ENCODE peak calls at places on chromosomes 11 and 22, in seven cellular contexts. One of them, this sample, is unnamed.

GRCh38 chr11:118519549-118519948 is 7.7 kb upstream of the TTC36 start:
- DNase-seq in heart right ventricle: no peak
- DNase-seq in ascending aorta: no peak
- DNase-seq in HCT116: no peak
- DNase-seq in right lobe of liver: peak
- DNase-seq in heart left ventricle: no peak
- DNase-seq in CD8-positive, alpha-beta T cell: no peak
- DNase-seq in this sample: no peak

GRCh38 chr22:27206001-27206746 is 548.8 kb downstream of the MIAT start:
- DNase-seq in heart right ventricle: no peak
- DNase-seq in ascending aorta: no peak
- DNase-seq in HCT116: no peak
- DNase-seq in right lobe of liver: no peak
- DNase-seq in heart left ventricle: no peak
- DNase-seq in CD8-positive, alpha-beta T cell: no peak
- DNase-seq in this sample: no peak

GRCh38 chr22:33024626-33025025 is 33.6 kb downstream of the SYN3 start:
- DNase-seq in heart right ventricle: no peak
- DNase-seq in ascending aorta: no peak
- DNase-seq in HCT116: no peak
- DNase-seq in right lobe of liver: no peak
- DNase-seq in heart left ventricle: no peak
- DNase-seq in CD8-positive, alpha-beta T cell: no peak
- DNase-seq in this sample: no peak

GRCh38 chr11:6745465-6746015 is 26.2 kb downstream of the OR2AG2 start:
- DNase-seq in heart right ventricle: no peak
- DNase-seq in ascending aorta: no peak
- DNase-seq in HCT116: no peak
- DNase-seq in right lobe of liver: no peak
- DNase-seq in heart left ventricle: no peak
- DNase-seq in CD8-positive, alpha-beta T cell: no peak
- DNase-seq in this sample: no peak

GRCh38 chr11:43842021-43842420 is 38.6 kb upstream of the ALKBH3 start:
- DNase-seq in heart right ventricle: no peak
- DNase-seq in ascending aorta: no peak
- DNase-seq in HCT116: no peak
- DNase-seq in right lobe of liver: no peak
- DNase-seq in heart left ventricle: no peak
- DNase-seq in CD8-positive, alpha-beta T cell: no peak
- DNase-seq in this sample: no peak

GRCh38 chr11:371716-372590 is 2.7 kb downstream of the B4GALNT4 start:
- DNase-seq in heart right ventricle: no peak
- DNase-seq in ascending aorta: no peak
- DNase-seq in HCT116: no peak
- DNase-seq in right lobe of liver: no peak
- DNase-seq in heart left ventricle: no peak
- DNase-seq in CD8-positive, alpha-beta T cell: no peak
- DNase-seq in this sample: no peak

GRCh38 chr11:90774727-90775572 is 552.1 kb upstream of the CHORDC1 start:
- DNase-seq in heart right ventricle: no peak
- DNase-seq in ascending aorta: no peak
- DNase-seq in HCT116: no peak
- DNase-seq in right lobe of liver: no peak
- DNase-seq in heart left ventricle: no peak
- DNase-seq in CD8-positive, alpha-beta T cell: no peak
- DNase-seq in this sample: no peak

GRCh38 chr11:58506935-58507334 is 970 bp downstream of the OR5B21 start:
- DNase-seq in heart right ventricle: no peak
- DNase-seq in ascending aorta: no peak
- DNase-seq in HCT116: no peak
- DNase-seq in right lobe of liver: no peak
- DNase-seq in heart left ventricle: no peak
- DNase-seq in CD8-positive, alpha-beta T cell: no peak
- DNase-seq in this sample: no peak

GRCh38 chr22:29635734-29636357 is 32.4 kb downstream of the NF2 start:
- DNase-seq in heart right ventricle: no peak
- DNase-seq in ascending aorta: no peak
- DNase-seq in HCT116: peak
- DNase-seq in right lobe of liver: no peak
- DNase-seq in heart left ventricle: no peak
- DNase-seq in CD8-positive, alpha-beta T cell: no peak
- DNase-seq in this sample: peak

GRCh38 chr11:27347949-27348879 is 14.8 kb downstream of the CCDC34 start:
- DNase-seq in heart right ventricle: no peak
- DNase-seq in ascending aorta: no peak
- DNase-seq in HCT116: no peak
- DNase-seq in right lobe of liver: no peak
- DNase-seq in heart left ventricle: no peak
- DNase-seq in CD8-positive, alpha-beta T cell: no peak
- DNase-seq in this sample: no peak

GRCh38 chr11:22192289-22192641 is 620 bp upstream of the ANO5 start:
- DNase-seq in heart right ventricle: no peak
- DNase-seq in ascending aorta: no peak
- DNase-seq in HCT116: no peak
- DNase-seq in right lobe of liver: peak
- DNase-seq in heart left ventricle: peak
- DNase-seq in CD8-positive, alpha-beta T cell: no peak
- DNase-seq in this sample: no peak

GRCh38 chr22:21685164-21685513 is 19.3 kb downstream of the PPIL2 start:
- DNase-seq in heart right ventricle: no peak
- DNase-seq in ascending aorta: no peak
- DNase-seq in HCT116: no peak
- DNase-seq in right lobe of liver: no peak
- DNase-seq in heart left ventricle: no peak
- DNase-seq in CD8-positive, alpha-beta T cell: no peak
- DNase-seq in this sample: no peak

GRCh38 chr22:38203855-38204497 is 2.2 kb downstream of the MAFF start:
- DNase-seq in heart right ventricle: no peak
- DNase-seq in ascending aorta: no peak
- DNase-seq in HCT116: no peak
- DNase-seq in right lobe of liver: no peak
- DNase-seq in heart left ventricle: no peak
- DNase-seq in CD8-positive, alpha-beta T cell: no peak
- DNase-seq in this sample: no peak

GRCh38 chr11:11975201-11976092 is 33.0 kb downstream of the DKK3 start:
- DNase-seq in heart right ventricle: no peak
- DNase-seq in ascending aorta: no peak
- DNase-seq in HCT116: no peak
- DNase-seq in right lobe of liver: peak
- DNase-seq in heart left ventricle: no peak
- DNase-seq in CD8-positive, alpha-beta T cell: no peak
- DNase-seq in this sample: no peak

GRCh38 chr11:98227266-98227665 is 793.5 kb upstream of the CNTN5 start:
- DNase-seq in heart right ventricle: no peak
- DNase-seq in ascending aorta: no peak
- DNase-seq in HCT116: no peak
- DNase-seq in right lobe of liver: no peak
- DNase-seq in heart left ventricle: no peak
- DNase-seq in CD8-positive, alpha-beta T cell: no peak
- DNase-seq in this sample: no peak

GRCh38 chr22:49325531-49326395 is 501.9 kb downstream of the BRD1 start:
- DNase-seq in heart right ventricle: no peak
- DNase-seq in ascending aorta: no peak
- DNase-seq in HCT116: no peak
- DNase-seq in right lobe of liver: peak
- DNase-seq in heart left ventricle: no peak
- DNase-seq in CD8-positive, alpha-beta T cell: no peak
- DNase-seq in this sample: no peak

GRCh38 chr11:15313862-15314261 is 199.1 kb downstream of the INSC start:
- DNase-seq in heart right ventricle: no peak
- DNase-seq in ascending aorta: no peak
- DNase-seq in HCT116: no peak
- DNase-seq in right lobe of liver: no peak
- DNase-seq in heart left ventricle: no peak
- DNase-seq in CD8-positive, alpha-beta T cell: no peak
- DNase-seq in this sample: no peak

GRCh38 chr11:102868359-102868758 is 6.4 kb downstream of the MMP12 start:
- DNase-seq in heart right ventricle: no peak
- DNase-seq in ascending aorta: no peak
- DNase-seq in HCT116: no peak
- DNase-seq in right lobe of liver: no peak
- DNase-seq in heart left ventricle: no peak
- DNase-seq in CD8-positive, alpha-beta T cell: no peak
- DNase-seq in this sample: peak

GRCh38 chr11:102172127-102172848 is 62.0 kb downstream of the YAP1 start:
- DNase-seq in heart right ventricle: no peak
- DNase-seq in ascending aorta: no peak
- DNase-seq in HCT116: no peak
- DNase-seq in right lobe of liver: no peak
- DNase-seq in heart left ventricle: no peak
- DNase-seq in CD8-positive, alpha-beta T cell: no peak
- DNase-seq in this sample: no peak

GRCh38 chr11:46267930-46268329 is 9.5 kb upstream of the CREB3L1 start:
- DNase-seq in heart right ventricle: no peak
- DNase-seq in ascending aorta: no peak
- DNase-seq in HCT116: no peak
- DNase-seq in right lobe of liver: no peak
- DNase-seq in heart left ventricle: no peak
- DNase-seq in CD8-positive, alpha-beta T cell: no peak
- DNase-seq in this sample: no peak

DNA sequence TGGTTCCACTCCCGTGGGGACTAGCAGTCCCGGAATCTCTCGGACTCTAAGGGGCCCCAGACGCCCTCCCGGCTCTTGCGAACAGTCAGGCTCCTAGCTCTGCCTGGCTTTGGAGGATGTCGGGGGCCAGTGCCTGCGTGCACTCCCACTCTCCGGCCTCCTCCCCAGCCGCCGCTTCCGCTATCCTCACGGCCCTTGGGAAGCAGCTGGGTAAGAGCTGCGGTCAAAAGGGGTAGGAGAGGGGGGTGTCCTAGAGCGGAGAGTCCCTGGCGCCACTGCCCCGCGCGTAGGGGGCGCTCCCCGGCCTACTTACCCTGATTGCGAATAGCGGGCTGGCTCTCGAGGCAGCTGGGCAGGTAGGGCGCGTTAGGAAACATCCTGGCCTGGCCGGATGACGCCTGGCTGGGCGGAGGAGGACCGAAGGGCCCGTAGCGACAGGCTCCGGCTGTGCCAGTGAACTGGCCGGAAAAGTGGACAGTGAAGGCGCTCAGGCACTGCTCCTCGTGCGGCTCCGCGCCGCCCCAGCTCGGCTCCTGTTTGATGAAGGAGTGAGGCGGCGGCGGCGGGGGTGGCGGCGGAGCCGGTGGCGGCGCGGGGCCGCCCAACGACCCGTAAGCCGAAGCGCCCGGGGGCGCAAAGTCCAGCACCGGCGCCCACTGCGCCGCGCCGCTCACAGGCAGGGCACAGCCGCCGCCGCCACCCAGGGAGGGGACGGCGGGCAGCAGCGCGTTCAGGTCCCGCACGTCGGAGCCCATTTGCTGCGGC is 770 bp downstream of the WT1 start:
- DNase-seq in heart right ventricle: peak
- DNase-seq in ascending aorta: no peak
- DNase-seq in HCT116: no peak
- DNase-seq in right lobe of liver: no peak
- DNase-seq in heart left ventricle: peak
- DNase-seq in CD8-positive, alpha-beta T cell: no peak
- DNase-seq in this sample: no peak
- TF ChIP-seq CTCF in heart right ventricle: peak
- TF ChIP-seq CTCF in ascending aorta: no peak
- TF ChIP-seq CTCF in HCT116: no peak
- TF ChIP-seq CTCF in right lobe of liver: no peak
- TF ChIP-seq CTCF in heart left ventricle: no peak
- TF ChIP-seq CTCF in CD8-positive, alpha-beta T cell: no peak
- TF ChIP-seq CTCF in this sample: no peak

GRCh38 chr11:35084817-35085424 is 54.0 kb upstream of the CD44 start:
- DNase-seq in heart right ventricle: no peak
- DNase-seq in ascending aorta: no peak
- DNase-seq in HCT116: no peak
- DNase-seq in right lobe of liver: no peak
- DNase-seq in heart left ventricle: no peak
- DNase-seq in CD8-positive, alpha-beta T cell: no peak
- DNase-seq in this sample: no peak
- H3K27ac ChIP-seq in heart right ventricle: no peak
- H3K27ac ChIP-seq in ascending aorta: peak
- H3K27ac ChIP-seq in HCT116: peak
- H3K27ac ChIP-seq in right lobe of liver: no peak
- H3K27ac ChIP-seq in heart left ventricle: no peak
- H3K27ac ChIP-seq in CD8-positive, alpha-beta T cell: no peak
- H3K27ac ChIP-seq in this sample: peak

GRCh38 chr11:73334244-73335203 is 26.4 kb downstream of the ARHGEF17 start:
- DNase-seq in heart right ventricle: peak
- DNase-seq in ascending aorta: peak
- DNase-seq in HCT116: peak
- DNase-seq in right lobe of liver: peak
- DNase-seq in heart left ventricle: peak
- DNase-seq in CD8-positive, alpha-beta T cell: no peak
- DNase-seq in this sample: peak
- TF ChIP-seq CTCF in heart right ventricle: no peak
- TF ChIP-seq CTCF in ascending aorta: peak
- TF ChIP-seq CTCF in HCT116: no peak
- TF ChIP-seq CTCF in right lobe of liver: no peak
- TF ChIP-seq CTCF in heart left ventricle: no peak
- TF ChIP-seq CTCF in CD8-positive, alpha-beta T cell: no peak
- TF ChIP-seq CTCF in this sample: no peak

GRCh38 chr11:110711776-110712642 is at the start of gene ARHGAP20:
- DNase-seq in heart right ventricle: peak
- DNase-seq in ascending aorta: no peak
- DNase-seq in HCT116: no peak
- DNase-seq in right lobe of liver: peak
- DNase-seq in heart left ventricle: peak
- DNase-seq in CD8-positive, alpha-beta T cell: peak
- DNase-seq in this sample: peak
- H3K27ac ChIP-seq in heart right ventricle: peak
- H3K27ac ChIP-seq in ascending aorta: peak
- H3K27ac ChIP-seq in HCT116: no peak
- H3K27ac ChIP-seq in right lobe of liver: peak
- H3K27ac ChIP-seq in heart left ventricle: no peak
- H3K27ac ChIP-seq in CD8-positive, alpha-beta T cell: no peak
- H3K27ac ChIP-seq in this sample: no peak

GRCh38 chr11:76552987-76553386 is 108.2 kb downstream of the EMSY start:
- DNase-seq in heart right ventricle: no peak
- DNase-seq in ascending aorta: no peak
- DNase-seq in HCT116: no peak
- DNase-seq in right lobe of liver: no peak
- DNase-seq in heart left ventricle: no peak
- DNase-seq in CD8-positive, alpha-beta T cell: no peak
- DNase-seq in this sample: no peak

GRCh38 chr11:76550781-76551180 is 106.0 kb downstream of the EMSY start:
- DNase-seq in heart right ventricle: no peak
- DNase-seq in ascending aorta: no peak
- DNase-seq in HCT116: no peak
- DNase-seq in right lobe of liver: no peak
- DNase-seq in heart left ventricle: no peak
- DNase-seq in CD8-positive, alpha-beta T cell: no peak
- DNase-seq in this sample: no peak

GRCh38 chr11:76553554-76554476 is 109.0 kb downstream of the EMSY start:
- DNase-seq in heart right ventricle: no peak
- DNase-seq in ascending aorta: no peak
- DNase-seq in HCT116: no peak
- DNase-seq in right lobe of liver: no peak
- DNase-seq in heart left ventricle: no peak
- DNase-seq in CD8-positive, alpha-beta T cell: no peak
- DNase-seq in this sample: no peak

GRCh38 chr11:76554767-76555166 is 109.9 kb downstream of the EMSY start:
- DNase-seq in heart right ventricle: no peak
- DNase-seq in ascending aorta: no peak
- DNase-seq in HCT116: no peak
- DNase-seq in right lobe of liver: no peak
- DNase-seq in heart left ventricle: no peak
- DNase-seq in CD8-positive, alpha-beta T cell: no peak
- DNase-seq in this sample: no peak

GRCh38 chr11:76551400-76551799 is 106.6 kb downstream of the EMSY start:
- DNase-seq in heart right ventricle: no peak
- DNase-seq in ascending aorta: no peak
- DNase-seq in HCT116: no peak
- DNase-seq in right lobe of liver: no peak
- DNase-seq in heart left ventricle: no peak
- DNase-seq in CD8-positive, alpha-beta T cell: no peak
- DNase-seq in this sample: no peak
- TF ChIP-seq CTCF in heart right ventricle: peak
- TF ChIP-seq CTCF in ascending aorta: peak
- TF ChIP-seq CTCF in HCT116: peak
- TF ChIP-seq CTCF in right lobe of liver: peak
- TF ChIP-seq CTCF in heart left ventricle: no peak
- TF ChIP-seq CTCF in CD8-positive, alpha-beta T cell: no peak
- TF ChIP-seq CTCF in this sample: no peak

This sample was measured in RWPE1.